ENCODE peak calls at places on chromosomes 1 and 21, in five cellular contexts. C, N, H, J and P are unnamed samples.
A peak's percentile ranks its signal among the peaks of the same experiment; 100 is the strongest.

GRCh38 chr21:17466166-17466565 is 46.7 kb upstream of the CXADR start:
- DNase-seq in J (no peak), H (no peak), C (no peak), N (peak; percentile 36), P (no peak)

GRCh38 chr21:27326293-27326692 is 359.4 kb upstream of the ADAMTS5 start:
- DNase-seq in H (no peak), J (no peak), C (no peak), N (no peak), P (no peak)

GRCh38 chr1:67230539-67230938 is 64.3 kb downstream of the IL23R start:
- DNase-seq in N (no peak), J (no peak), H (no peak), C (no peak), P (no peak)

GRCh38 chr1:100879422-100879821 is 15.2 kb downstream of the EXTL2 start:
- DNase-seq in C (no peak), J (no peak), H (no peak), N (no peak), P (no peak)

GRCh38 chr21:44681861-44682579 is at the start of gene KRTAP12-1:
- DNase-seq in J (no peak), H (no peak), C (no peak), N (no peak), P (no peak)

GRCh38 chr1:27142464-27142863 is 12.5 kb downstream of the SLC9A1 start:
- DNase-seq in H (no peak), J (no peak), N (no peak), C (no peak), P (no peak)

GRCh38 chr1:225535280-225535679 is 107.4 kb upstream of the LBR start:
- DNase-seq in J (no peak), N (no peak), C (no peak), H (no peak), P (no peak)

GRCh38 chr1:218315638-218316037 is 29.5 kb upstream of the TGFB2 start:
- DNase-seq in C (no peak), H (no peak), N (no peak), J (no peak), P (no peak)

GRCh38 chr21:42338730-42339715 is 11.8 kb downstream of the TFF2 start:
- DNase-seq in C (no peak), N (peak; percentile 16), J (no peak), H (no peak), P (peak; percentile 12)

GRCh38 chr1:112505400-112505785 is 3.4 kb upstream of the WNT2B start:
- DNase-seq in H (no peak), C (no peak), J (no peak), N (no peak), P (no peak)

GRCh38 chr1:169925505-169926482 is 32.1 kb upstream of the SCYL3 start:
- DNase-seq in N (no peak), C (no peak), J (no peak), H (no peak), P (no peak)

GRCh38 chr21:15421521-15421920 is 308.3 kb upstream of the USP25 start:
- DNase-seq in C (no peak), N (no peak), J (no peak), H (no peak), P (no peak)

GRCh38 chr1:2379733-2380404 is 11.5 kb downstream of the MORN1 start:
- DNase-seq in H (no peak), C (peak; percentile 65), N (no peak), J (no peak), P (peak; percentile 73)

GRCh38 chr1:88873737-88874374 is 17.5 kb downstream of the GTF2B start:
- DNase-seq in C (no peak), J (no peak), N (no peak), H (no peak), P (no peak)

GRCh38 chr1:39842726-39843305 is 40.5 kb downstream of the TRIT1 start:
- DNase-seq in N (no peak), C (no peak), J (no peak), H (no peak), P (no peak)

GRCh38 chr1:20589331-20590312 is 725 bp downstream of the CDA start:
- DNase-seq in C (peak; percentile 80), J (peak; percentile 49), N (peak; percentile 32), H (peak; percentile 62), P (peak; percentile 88)

GRCh38 chr1:150578278-150579109 is 916 bp downstream of the MCL1 start:
- DNase-seq in C (peak; percentile 75), H (peak; percentile 49), J (peak; percentile 82), N (peak; percentile 72), P (peak; percentile 91)

GRCh38 chr1:62271932-62272728 is 47.1 kb downstream of the KANK4 start:
- DNase-seq in C (no peak), N (no peak), J (no peak), H (no peak), P (peak; percentile 79)

GRCh38 chr1:155463865-155464264 is 98.7 kb downstream of the ASH1L start:
- DNase-seq in N (no peak), C (no peak), J (no peak), H (no peak), P (no peak)

GRCh38 chr1:199223936-199224335 is 585.1 kb downstream of the PTPRC start:
- DNase-seq in J (no peak), C (no peak), N (no peak), H (no peak), P (no peak)

GRCh38 chr1:52955129-52955970 is 28.3 kb downstream of the SCP2 start:
- DNase-seq in C (no peak), J (no peak), H (no peak), N (peak; percentile 28), P (no peak)

GRCh38 chr21:29246614-29247013 is 52.1 kb upstream of the BACH1 start:
- DNase-seq in C (no peak), H (no peak), J (no peak), N (no peak), P (no peak)

GRCh38 chr1:247156787-247157232 is 15.0 kb downstream of the ZNF124 start:
- DNase-seq in H (no peak), N (no peak), C (no peak), J (no peak), P (no peak)

GRCh38 chr1:221778535-221779142 is 36.8 kb upstream of the DUSP10 start:
- DNase-seq in J (no peak), H (no peak), C (no peak), N (no peak), P (peak; percentile 88)

GRCh38 chr1:1161078-1161682 is 12.5 kb upstream of the TTLL10 start:
- DNase-seq in N (no peak), H (no peak), J (no peak), C (no peak), P (no peak)

GRCh38 chr1:241167121-241167619 is 189.8 kb downstream of the RGS7 start:
- DNase-seq in C (no peak), H (no peak), J (no peak), N (no peak), P (no peak)

GRCh38 chr1:234840253-234840652 is 230.3 kb upstream of the IRF2BP2 start:
- DNase-seq in H (no peak), J (no peak), C (no peak), N (no peak), P (no peak)

GRCh38 chr1:92961896-92962752 is 862 bp upstream of the DIPK1A start:
- DNase-seq in J (peak; percentile 60), C (no peak), H (peak; percentile 27), N (peak; percentile 61), P (no peak)

GRCh38 chr1:63317007-63317813 is 5.2 kb upstream of the FOXD3 start:
- DNase-seq in J (no peak), H (peak; percentile 32), N (peak; percentile 81), C (peak; percentile 92), P (peak; percentile 93)
- H3K27me3 ChIP-seq in J (peaks cover 37% of the 10 kb centered on the region), H (peaks cover 100% of the 10 kb centered on the region), N (peaks cover 65% of the 10 kb centered on the region), C (peaks cover 81% of the 10 kb centered on the region), P (peaks cover 64% of the 10 kb centered on the region)

GRCh38 chr1:217188280-217189235 is 442.3 kb downstream of the GPATCH2 start:
- DNase-seq in N (no peak), C (no peak), J (no peak), H (no peak), P (no peak)

GRCh38 chr1:217186664-217187063 is 444.2 kb downstream of the GPATCH2 start:
- DNase-seq in N (no peak), H (no peak), C (no peak), J (no peak), P (no peak)

GRCh38 chr1:217182992-217183391 is 447.9 kb downstream of the GPATCH2 start:
- DNase-seq in C (no peak), J (no peak), N (no peak), H (no peak), P (no peak)

GRCh38 chr1:217181205-217181746 is 449.6 kb downstream of the GPATCH2 start:
- DNase-seq in J (no peak), C (no peak), N (no peak), H (no peak), P (no peak)

GRCh38 chr1:217184854-217185253 is 446.0 kb downstream of the GPATCH2 start:
- DNase-seq in J (no peak), C (no peak), H (no peak), N (no peak), P (no peak)
- TF ChIP-seq CTCF in J (no peak), C (no peak), H (no peak), N (no peak), P (no peak)

DNA sequence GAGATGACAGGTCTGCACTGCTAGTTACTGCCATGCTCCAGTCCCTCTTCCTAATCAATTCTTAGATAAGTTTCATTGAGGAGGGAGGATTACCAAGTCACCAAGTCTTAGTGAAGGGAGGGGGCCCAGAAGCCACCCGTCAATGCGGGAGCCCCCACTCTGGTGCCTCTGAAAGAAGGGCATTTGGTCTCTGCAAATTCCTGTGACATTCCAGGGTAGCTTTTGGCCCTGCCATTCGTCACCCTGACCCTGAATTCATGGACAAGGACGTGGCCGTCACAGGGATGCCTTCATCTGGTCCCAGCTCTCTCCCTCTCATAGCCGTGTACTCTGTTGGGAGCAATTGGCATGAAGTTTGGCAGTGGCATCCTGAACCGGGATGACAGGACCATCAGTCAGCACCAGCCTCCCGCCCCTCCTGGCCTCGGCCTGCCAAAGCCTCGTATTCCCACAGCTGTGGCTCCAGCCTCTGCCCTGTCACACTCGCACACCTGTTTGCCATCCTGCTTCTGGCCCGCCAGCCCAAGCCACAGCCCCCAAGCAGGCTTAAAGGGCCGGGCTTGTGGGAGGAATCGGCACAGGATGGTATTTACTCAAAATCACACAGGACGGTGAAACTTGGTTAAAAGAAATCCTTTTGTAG is 150.7 kb downstream of the CLIC6 start:
- DNase-seq in H (no peak), J (no peak), N (peak; percentile 15), C (no peak), P (no peak)
- H3K4me3 ChIP-seq in H (no peak overlapping the region), J (no peak overlapping the region), N (no peak overlapping the region), C (no peak overlapping the region), P (no peak overlapping the region)

GRCh38 chr21:37040212-37040611 is 32.7 kb downstream of the PIGP start:
- DNase-seq in J (no peak), N (no peak), C (no peak), H (no peak), P (no peak)
- H3K27me3 ChIP-seq in J (no peaks in the 10 kb centered on the region), N (no peaks in the 10 kb centered on the region), C (no peaks in the 10 kb centered on the region), H (no peaks in the 10 kb centered on the region), P (no peaks in the 10 kb centered on the region)

DNA sequence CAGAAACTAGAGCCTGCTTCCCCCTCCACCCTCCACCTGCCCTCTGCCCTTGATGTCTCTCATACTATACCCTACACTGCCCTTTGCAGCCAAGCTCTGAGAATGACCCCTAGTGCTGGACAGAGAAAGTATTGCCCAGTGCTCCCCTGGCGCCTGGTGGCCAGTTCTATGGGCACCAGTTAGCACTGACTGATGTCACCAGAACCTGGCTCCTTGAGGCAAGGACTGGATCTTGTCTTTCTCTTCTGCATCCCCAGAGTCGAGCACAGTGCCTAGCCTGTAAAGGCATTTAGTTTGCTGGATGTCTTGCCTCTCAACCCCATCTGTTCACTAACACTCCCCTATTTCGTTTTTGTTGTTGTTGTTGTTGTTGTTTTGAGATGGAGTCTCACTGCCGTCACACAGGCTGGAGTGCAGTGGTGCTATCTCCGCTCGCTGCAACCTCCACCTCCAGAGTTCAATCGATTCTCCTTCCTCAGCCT is 5.9 kb downstream of the PHLDA3 start:
- DNase-seq in N (no peak), J (no peak), H (no peak), C (no peak), P (no peak)
- TF ChIP-seq CTCF in N (no peak), J (no peak), H (peak; percentile 38), C (peak; percentile 33), P (no peak)